ENCODE peak calls at places on chromosomes 5 and 9, in five cellular contexts. L is epithelial cell of proximal tubule, K is right atrium auricular region, B is gastrocnemius medialis, D is body of pancreas. Y is an unnamed sample.

GRCh38 chr5:168317521-168318147 is 26.2 kb downstream of the WWC1 start:
- DNase-seq in L (peak), D (peak), K (no peak), B (no peak), Y (peak)

GRCh38 chr9:25600501-25600900 is 77.7 kb downstream of the TUSC1 start:
- DNase-seq in K (no peak), L (no peak), B (no peak), D (no peak), Y (no peak)

GRCh38 chr5:129996896-129997295 is 92.6 kb downstream of the CHSY3 start:
- DNase-seq in K (no peak), D (no peak), L (no peak), B (no peak), Y (no peak)

GRCh38 chr5:171580506-171581265 is 161.2 kb downstream of the FGF18 start:
- DNase-seq in D (no peak), B (no peak), L (peak), K (no peak), Y (peak)

GRCh38 chr9:72422214-72422613 is 57.2 kb upstream of the ZFAND5 start:
- DNase-seq in L (no peak), K (no peak), D (no peak), B (no peak), Y (no peak)

GRCh38 chr5:74588415-74588814 is 52.1 kb downstream of the ENC1 start:
- DNase-seq in K (no peak), L (no peak), B (no peak), D (no peak), Y (no peak)

GRCh38 chr5:19235101-19235584 is 752.9 kb downstream of the CDH18 start:
- DNase-seq in D (no peak), K (no peak), L (no peak), B (no peak), Y (no peak)

GRCh38 chr5:134649163-134649916 is 755 bp downstream of the SEC24A start:
- DNase-seq in L (no peak), K (no peak), D (no peak), B (peak), Y (no peak)

GRCh38 chr5:171149772-171150171 is 159.3 kb upstream of the TLX3 start:
- DNase-seq in L (no peak), K (no peak), D (no peak), B (no peak), Y (no peak)

GRCh38 chr5:121292664-121293063 is 559.0 kb upstream of the FTMT start:
- DNase-seq in D (no peak), B (no peak), K (no peak), L (no peak), Y (no peak)

GRCh38 chr5:60487885-60488425 is 212.0 kb downstream of the DEPDC1B start:
- DNase-seq in K (no peak), B (no peak), D (peak), L (no peak), Y (peak)
- H3K4me3 ChIP-seq in K (no peak), B (no peak), D (no peak), L (no peak), Y (no peak)

GRCh38 chr9:130156672-130157071 is 15.5 kb upstream of the NCS1 start:
- DNase-seq in D (peak), K (no peak), B (no peak), L (no peak), Y (no peak)
- TF ChIP-seq CTCF in D (peak), K (no peak), B (no peak), L (peak), Y (peak)

DNA sequence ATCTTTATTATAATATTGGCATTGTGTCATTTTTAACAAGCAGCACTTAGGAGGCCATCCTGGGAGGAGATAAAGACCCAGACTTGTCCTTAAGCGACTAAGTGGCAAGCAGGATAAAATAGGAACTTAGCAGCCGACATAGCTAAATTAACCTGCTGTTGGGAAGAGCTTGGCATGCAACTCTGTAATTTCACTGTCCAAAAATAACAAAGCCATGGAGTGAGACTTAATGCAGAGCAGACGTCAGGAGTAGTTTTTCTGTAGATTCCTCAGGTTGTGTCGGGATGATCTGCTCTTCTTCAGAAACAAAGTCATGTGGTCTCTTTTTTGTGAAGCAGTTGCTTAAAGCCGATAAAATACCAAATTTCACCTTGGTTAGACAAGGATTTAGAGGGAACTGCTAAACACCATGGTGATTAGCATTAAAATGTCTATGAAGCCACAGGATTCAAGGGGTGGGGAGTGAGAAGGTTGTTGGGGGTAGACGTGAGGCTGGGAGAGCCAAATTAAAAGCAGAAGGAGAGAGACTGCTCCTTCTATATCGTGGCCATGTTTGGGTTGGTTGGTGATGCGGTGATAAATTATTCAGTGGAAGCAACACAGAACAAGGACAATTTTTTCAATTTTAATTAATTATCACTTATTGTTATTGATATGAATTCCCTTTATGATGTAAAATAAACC is 303.0 kb downstream of the CSNK1G3 start:
- DNase-seq in L (peak), D (no peak), B (no peak), K (no peak), Y (no peak)
- H3K4me3 ChIP-seq in L (no peak), D (no peak), B (no peak), K (no peak), Y (no peak)

DNA sequence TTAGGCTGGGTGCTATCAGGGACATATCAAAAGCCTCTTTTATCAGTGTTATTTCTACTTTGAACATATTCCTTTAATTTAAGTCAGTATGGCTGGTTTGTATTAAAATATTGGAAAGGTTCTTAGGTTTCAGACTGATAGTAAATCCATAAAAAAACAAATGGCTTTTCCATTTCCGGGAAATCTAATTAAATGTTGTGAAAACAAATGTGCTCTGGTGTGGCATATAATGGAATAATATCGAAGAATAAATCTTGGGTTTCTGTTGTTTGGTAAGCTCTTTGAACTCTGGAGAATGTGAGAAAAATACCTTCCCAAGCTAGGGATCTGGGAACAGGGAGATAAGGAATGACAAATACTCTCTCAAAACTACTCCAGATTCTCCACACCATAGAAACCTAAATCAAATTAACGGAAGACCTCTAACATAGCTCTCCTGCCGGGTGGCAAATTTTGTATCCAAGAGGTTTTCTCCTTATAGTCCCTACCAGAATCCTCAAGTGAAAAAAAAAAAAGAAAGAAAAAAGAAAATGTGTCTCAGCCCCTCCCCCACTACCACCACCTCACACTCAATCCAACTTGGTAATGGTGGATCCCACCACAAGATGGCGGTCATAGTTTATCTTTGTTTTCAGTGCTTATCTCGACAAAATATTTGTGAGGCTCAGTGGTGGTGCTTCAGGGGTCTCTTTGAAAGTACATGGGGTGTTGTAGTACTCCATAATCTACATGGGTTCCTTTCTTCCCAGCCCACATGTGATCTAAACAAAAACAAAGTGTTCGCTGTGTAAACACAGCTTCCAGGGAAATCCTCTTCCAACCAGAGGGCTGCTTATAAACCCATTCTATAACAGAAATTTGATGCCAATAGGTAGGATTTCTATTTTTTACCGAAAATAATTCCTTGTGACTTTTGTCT is 54.6 kb upstream of the FST start:
- DNase-seq in D (peak), L (no peak), B (no peak), K (no peak), Y (no peak)
- TF ChIP-seq CTCF in D (peak), L (peak), B (no peak), K (no peak), Y (peak)

GRCh38 chr5:61704289-61704688 is 372.2 kb downstream of the ZSWIM6 start:
- DNase-seq in B (no peak), D (no peak), K (no peak), L (no peak), Y (no peak)
- H3K4me3 ChIP-seq in B (no peak), D (no peak), K (no peak), L (no peak), Y (no peak)

GRCh38 chr5:173396311-173396993 is 68.2 kb upstream of the STC2 start:
- DNase-seq in D (no peak), K (no peak), L (no peak), B (no peak), Y (no peak)
- TF ChIP-seq CTCF in D (no peak), K (no peak), L (no peak), B (no peak), Y (peak)

GRCh38 chr9:128442150-128442549 is 13.7 kb upstream of the ODF2 start:
- DNase-seq in L (no peak), K (no peak), D (no peak), B (no peak), Y (no peak)

GRCh38 chr9:128435611-128436010 is 15.0 kb downstream of the CERCAM start:
- DNase-seq in B (no peak), K (no peak), D (no peak), L (no peak), Y (no peak)

GRCh38 chr9:128434340-128434739 is 13.7 kb downstream of the CERCAM start:
- DNase-seq in K (no peak), B (no peak), L (no peak), D (no peak), Y (no peak)

GRCh38 chr9:128438343-128439109 is 17.3 kb upstream of the ODF2 start:
- DNase-seq in L (no peak), K (peak), B (peak), D (peak), Y (no peak)

GRCh38 chr9:128439273-128439672 is 16.5 kb upstream of the ODF2 start:
- DNase-seq in B (no peak), K (no peak), D (no peak), L (no peak), Y (no peak)
- H3K4me3 ChIP-seq in B (no peak), K (no peak), D (no peak), L (no peak), Y (no peak)

GRCh38 chr5:128842241-128842640 is 123.0 kb upstream of the SLC27A6 start:
- DNase-seq in B (no peak), L (no peak), K (no peak), D (no peak), Y (peak)

GRCh38 chr5:128838631-128839030 is 126.7 kb upstream of the SLC27A6 start:
- DNase-seq in B (no peak), L (no peak), K (no peak), D (no peak), Y (no peak)

GRCh38 chr5:128850049-128850448 is 115.2 kb upstream of the SLC27A6 start:
- DNase-seq in D (no peak), K (no peak), B (no peak), L (no peak), Y (no peak)

DNA sequence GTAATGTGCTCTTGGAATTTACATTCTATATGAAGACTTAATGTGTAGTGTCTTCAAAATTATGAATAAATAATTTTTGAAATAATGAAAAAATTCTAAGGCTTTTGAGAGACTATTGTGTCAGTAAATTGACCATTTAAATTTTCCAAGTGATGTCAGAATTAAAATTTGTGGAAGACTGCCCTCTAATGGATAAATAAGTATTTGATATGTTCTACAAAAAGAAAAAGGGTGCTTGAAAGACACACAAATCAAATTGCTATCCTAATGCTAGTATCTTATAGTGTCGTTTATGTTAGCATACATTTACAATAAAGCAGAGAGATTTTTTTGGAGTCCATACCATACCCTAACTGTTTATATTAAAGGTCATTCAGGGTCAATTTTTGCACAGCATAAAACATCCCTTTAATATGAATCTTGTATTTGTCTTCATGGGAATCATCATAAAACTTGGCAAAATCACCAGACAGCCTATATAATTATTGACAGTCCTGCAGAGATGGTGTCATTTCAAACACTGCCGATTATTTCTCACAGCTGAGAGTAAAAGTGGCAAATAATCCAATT is 120.8 kb upstream of the SLC27A6 start:
- DNase-seq in B (no peak), L (no peak), K (no peak), D (no peak), Y (no peak)
- TF ChIP-seq CTCF in B (no peak), L (peak), K (no peak), D (peak), Y (peak)

GRCh38 chr5:69329905-69330489 is 2.6 kb downstream of the CCDC125 start:
- DNase-seq in B (no peak), D (no peak), L (no peak), K (no peak), Y (no peak)

GRCh38 chr5:69335341-69335975 is 2.9 kb upstream of the CCDC125 start:
- DNase-seq in L (no peak), B (no peak), D (no peak), K (no peak), Y (no peak)

GRCh38 chr5:69331528-69332445 is 814 bp downstream of the CCDC125 start:
- DNase-seq in B (no peak), D (peak), L (no peak), K (no peak), Y (no peak)

DNA sequence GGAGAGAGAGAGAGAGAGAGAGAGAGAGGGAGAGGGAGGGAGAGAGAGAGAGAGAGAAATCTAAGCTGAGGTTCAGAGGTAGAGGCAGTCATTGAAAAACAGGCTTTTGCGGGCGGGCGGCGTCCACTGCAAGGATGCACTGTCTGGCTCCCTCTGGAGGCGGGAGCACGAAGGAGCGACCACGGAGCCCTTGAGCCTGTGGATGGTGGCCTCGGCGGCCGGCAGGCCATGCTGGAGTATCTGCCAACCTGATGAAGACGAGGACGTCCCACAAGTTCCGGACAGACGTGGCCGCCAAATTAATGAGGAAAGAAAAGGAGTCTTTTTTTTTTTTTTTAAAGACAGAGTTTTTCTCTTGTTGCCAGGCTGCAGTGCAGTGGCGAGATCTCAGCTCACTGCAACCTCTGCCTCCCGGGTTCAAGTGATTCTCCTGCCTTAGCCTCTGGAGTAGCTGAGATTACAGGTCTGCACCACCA is 2.2 kb upstream of the CCDC125 start:
- DNase-seq in L (no peak), B (peak), D (peak), K (peak), Y (peak)
- H3K4me3 ChIP-seq in L (peak), B (peak), D (no peak), K (peak), Y (peak)